ENCODE peak calls at places on chromosomes 5 and 9, in seven cellular contexts. L is endodermal cell, C is heart left ventricle, X is fibroblast of villous mesenchyme, D is caudate nucleus, P is myocyte, M is NCI-H2029. Q is an unnamed sample.

GRCh38 chr5:133113331-133114061 is 61.7 kb downstream of the HSPA4 start:
- DNase-seq in L (no peak), C (no peak), X (no peak), D (peak), P (peak), M (no peak), Q (peak)

GRCh38 chr5:131773805-131774204 is 23.0 kb downstream of the FNIP1 start:
- DNase-seq in L (no peak), C (no peak), X (no peak), D (peak), P (no peak), M (no peak), Q (no peak)

GRCh38 chr5:90878549-90879196 is 320.1 kb downstream of the ADGRV1 start:
- DNase-seq in L (no peak), C (no peak), X (peak), D (no peak), P (peak), M (no peak), Q (no peak)

GRCh38 chr9:137320555-137321384 is 18.7 kb upstream of the NRARP start:
- DNase-seq in L (peak), C (peak), X (no peak), D (no peak), P (no peak), M (no peak), Q (peak)

GRCh38 chr5:150560401-150561191 is 52.7 kb downstream of the NDST1 start:
- DNase-seq in L (peak), C (no peak), X (peak), D (peak), P (peak), M (peak), Q (peak)

GRCh38 chr5:90612930-90613329 is 54.3 kb downstream of the ADGRV1 start:
- DNase-seq in L (no peak), C (no peak), X (no peak), D (no peak), P (no peak), M (no peak), Q (no peak)

GRCh38 chr5:165573445-165573844 is 2068.0 kb downstream of the MAT2B start:
- DNase-seq in L (no peak), C (no peak), X (no peak), D (no peak), P (no peak), M (no peak), Q (no peak)

GRCh38 chr5:1789838-1790462 is 9.7 kb downstream of the MRPL36 start:
- DNase-seq in L (no peak), C (no peak), X (peak), D (no peak), P (peak), M (no peak), Q (no peak)

GRCh38 chr9:85569988-85570387 is 171.8 kb downstream of the AGTPBP1 start:
- DNase-seq in L (no peak), C (no peak), X (peak), D (no peak), P (no peak), M (no peak), Q (no peak)

GRCh38 chr9:5389109-5389732 is 48.5 kb downstream of the PLGRKT start:
- DNase-seq in L (no peak), C (no peak), X (peak), D (no peak), P (peak), M (no peak), Q (no peak)

GRCh38 chr5:156036640-156037039 is 290.3 kb upstream of the SGCD start:
- DNase-seq in L (no peak), C (no peak), X (peak), D (no peak), P (no peak), M (no peak), Q (no peak)

GRCh38 chr5:9054821-9055589 is 490.9 kb downstream of the SEMA5A start:
- DNase-seq in L (no peak), C (no peak), X (peak), D (no peak), P (no peak), M (no peak), Q (no peak)

GRCh38 chr9:13445123-13445522 is 165.6 kb upstream of the MPDZ start:
- DNase-seq in L (no peak), C (no peak), X (no peak), D (no peak), P (no peak), M (no peak), Q (no peak)

GRCh38 chr5:14685757-14686156 is 21.2 kb downstream of the OTULIN start:
- DNase-seq in L (peak), C (no peak), X (peak), D (peak), P (peak), M (peak), Q (peak)

GRCh38 chr5:179343902-179344300 is 1.4 kb downstream of the ADAMTS2 start:
- DNase-seq in L (peak), C (no peak), X (peak), D (no peak), P (peak), M (no peak), Q (peak)